ENCODE peak calls at places on chromosomes 3 and 15, in ten cellular contexts. N, Q, I, G, Y, V, X, L, A and K are unnamed samples.

GRCh38 chr15:64151727-64152506 is at the start of gene SNX22:
- DNase-seq in I (no peak), G (peak), X (peak), V (peak), N (no peak), L (no peak), Y (no peak), Q (no peak), A (no peak), K (peak)

GRCh38 chr3:13706451-13706850 is 157.5 kb downstream of the FBLN2 start:
- DNase-seq in N (no peak), L (no peak), A (peak), G (no peak), Q (no peak), X (peak), I (no peak), V (no peak), Y (no peak), K (peak)

GRCh38 chr3:127200086-127200691 is 7.3 kb downstream of the PRR23E start:
- DNase-seq in A (no peak), N (no peak), Y (no peak), Q (no peak), V (no peak), G (no peak), X (no peak), L (no peak), I (no peak), K (no peak)

GRCh38 chr15:62119224-62119925 is 45.7 kb downstream of the C2CD4B start:
- DNase-seq in A (no peak), Y (no peak), N (no peak), G (peak), X (no peak), Q (no peak), L (peak), I (peak), V (no peak), K (no peak)

GRCh38 chr3:124650798-124651197 is 79.5 kb upstream of the UMPS start:
- DNase-seq in N (no peak), Y (no peak), L (no peak), Q (no peak), G (no peak), I (no peak), A (no peak), V (no peak), X (no peak), K (no peak)

GRCh38 chr15:64791401-64791800 is 16.0 kb upstream of the RBPMS2 start:
- DNase-seq in X (no peak), A (no peak), G (no peak), V (no peak), N (no peak), I (no peak), Q (no peak), L (no peak), Y (no peak), K (no peak)

GRCh38 chr15:45386420-45386819 is 8.1 kb upstream of the GATM start:
- DNase-seq in L (peak), I (peak), V (no peak), Y (no peak), X (no peak), Q (no peak), G (peak), N (peak), A (peak), K (no peak)

GRCh38 chr3:152396867-152397266 is 128.1 kb downstream of the MBNL1 start:
- DNase-seq in A (no peak), L (no peak), Q (no peak), N (no peak), V (no peak), Y (no peak), I (no peak), G (no peak), X (no peak), K (no peak)

DNA sequence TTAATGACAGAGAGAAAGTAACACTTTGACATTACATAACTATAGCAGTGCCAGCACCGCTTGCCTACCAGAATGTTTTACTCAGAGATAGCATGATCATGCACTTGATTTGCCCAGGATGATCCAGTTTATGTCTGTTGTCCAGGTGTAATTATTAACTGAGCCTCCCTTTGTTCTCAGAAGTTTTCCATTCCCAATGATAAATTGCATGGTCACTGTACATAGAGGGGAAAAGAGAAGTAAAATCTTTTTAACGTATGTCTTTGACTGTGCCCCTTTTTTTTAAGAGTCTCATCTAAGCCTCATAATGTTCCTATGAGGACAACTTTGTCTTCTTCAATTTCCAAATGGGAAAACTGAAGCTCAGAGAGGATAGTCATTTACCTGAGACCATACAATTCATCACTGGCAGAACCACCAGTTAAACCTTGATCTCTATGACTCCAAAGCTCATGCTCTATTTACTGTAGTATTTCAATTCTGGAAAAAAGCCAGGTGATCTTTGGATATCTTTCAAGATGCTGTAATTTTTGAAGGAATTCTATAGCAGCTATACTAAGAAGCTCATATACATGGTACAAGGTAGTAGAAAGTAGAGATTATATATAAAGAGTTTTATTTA is 25.1 kb downstream of the C3orf85 start:
- DNase-seq in Y (no peak), G (no peak), L (no peak), I (no peak), N (no peak), X (no peak), A (no peak), V (no peak), Q (no peak), K (no peak)
- TF ChIP-seq CTCF in Y (no peak), G (no peak), L (no peak), I (no peak), N (no peak), X (no peak), A (no peak), V (no peak), Q (no peak), K (no peak)

DNA sequence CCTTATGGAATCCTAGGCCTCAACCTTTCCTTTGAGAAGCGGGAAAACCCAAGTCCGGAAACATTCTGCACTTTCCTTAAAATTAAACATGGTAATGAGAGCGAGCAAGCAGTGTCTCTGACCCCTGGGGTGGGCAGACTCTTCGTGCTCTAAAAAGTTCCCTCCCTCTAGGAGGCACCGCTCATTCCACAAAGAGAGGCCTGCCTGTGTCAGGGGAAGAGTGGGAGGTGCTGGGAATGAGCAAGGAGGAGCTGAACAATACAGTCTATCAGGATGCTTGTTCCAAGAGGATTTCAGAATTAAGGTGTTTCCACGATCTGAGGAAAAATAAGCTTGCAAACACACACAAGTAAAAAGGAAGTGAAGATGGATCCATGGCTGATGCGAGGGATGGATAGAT is 6.0 kb upstream of the RLBP1 start:
- DNase-seq in V (no peak), N (no peak), I (no peak), A (no peak), Q (no peak), L (no peak), Y (no peak), X (no peak), G (no peak), K (no peak)
- TF ChIP-seq CTCF in V (no peak), N (no peak), I (no peak), A (no peak), Q (no peak), L (no peak), Y (no peak), X (no peak), G (no peak), K (no peak)

GRCh38 chr3:182257361-182257760 is 535.9 kb upstream of the ATP11B start:
- DNase-seq in Q (no peak), X (no peak), Y (no peak), G (no peak), N (no peak), A (no peak), V (no peak), L (no peak), I (no peak), K (no peak)

GRCh38 chr3:182259579-182259978 is 533.7 kb upstream of the ATP11B start:
- DNase-seq in V (no peak), X (no peak), Y (no peak), Q (no peak), A (peak), N (no peak), I (no peak), G (peak), L (no peak), K (no peak)

GRCh38 chr3:182255095-182255600 is 538.2 kb upstream of the ATP11B start:
- DNase-seq in N (no peak), Q (no peak), X (no peak), A (no peak), G (no peak), L (no peak), Y (no peak), V (no peak), I (no peak), K (no peak)

GRCh38 chr3:182261084-182261483 is 532.2 kb upstream of the ATP11B start:
- DNase-seq in Q (no peak), L (no peak), N (no peak), Y (no peak), X (no peak), G (no peak), I (no peak), A (no peak), V (no peak), K (no peak)

DNA sequence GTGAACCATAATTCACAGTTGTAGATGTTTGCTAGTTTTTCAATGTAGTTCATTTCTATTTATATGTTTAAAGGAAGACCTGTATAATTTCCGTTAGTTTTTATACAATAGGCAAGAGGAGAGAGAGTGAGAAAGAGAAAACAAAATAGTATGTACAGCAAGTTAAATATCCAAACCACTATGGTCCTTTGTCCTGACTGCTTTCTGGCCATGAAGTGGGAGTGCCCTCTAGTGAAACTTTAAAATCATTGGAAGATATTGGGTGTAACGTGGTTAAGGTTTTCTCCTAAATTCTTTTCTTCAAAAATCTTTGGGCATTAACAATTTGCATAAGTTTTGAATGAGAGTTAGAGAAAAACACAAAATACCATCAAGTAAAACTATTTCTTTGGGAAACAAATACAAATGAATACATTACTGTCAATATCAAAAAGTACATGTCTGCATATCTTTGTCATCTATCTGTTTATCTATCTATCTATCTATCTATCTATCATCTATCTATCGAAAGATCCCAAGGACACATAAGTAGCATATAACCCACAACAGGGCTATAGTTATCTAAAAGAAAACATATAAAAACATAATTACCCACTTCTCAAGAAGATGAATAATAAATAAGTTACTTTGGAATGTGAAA is 534.6 kb upstream of the ATP11B start:
- DNase-seq in Y (no peak), G (no peak), V (no peak), A (no peak), L (peak), N (no peak), Q (no peak), X (no peak), I (no peak), K (no peak)
- TF ChIP-seq CTCF in Y (peak), G (peak), V (peak), A (peak), L (peak), N (peak), Q (peak), X (peak), I (peak), K (no peak)

GRCh38 chr3:7800006-7800780 is 701.4 kb upstream of the LMCD1 start:
- DNase-seq in N (no peak), Y (no peak), G (no peak), X (no peak), L (no peak), A (no peak), Q (no peak), I (no peak), V (no peak), K (no peak)
- TF ChIP-seq CTCF in N (no peak), Y (peak), G (no peak), X (peak), L (no peak), A (peak), Q (no peak), I (peak), V (no peak), K (no peak)